ENCODE peak calls at places on chromosome 9, in five cellular contexts. S, L, Y, D and K are unnamed samples.

GRCh38 chr9:69980041-69980440 is 63.6 kb upstream of the MAMDC2 start:
- DNase-seq in Y (no peak), L (no peak), D (peak), S (no peak), K (no peak)

GRCh38 chr9:70081120-70081495 is 37.5 kb downstream of the MAMDC2 start:
- DNase-seq in S (peak), D (peak), Y (no peak), L (no peak), K (no peak)

GRCh38 chr9:125133403-125134316 is 9.7 kb downstream of the SCAI start:
- DNase-seq in D (no peak), S (no peak), L (no peak), Y (no peak), K (no peak)

GRCh38 chr9:136239963-136240330 is 5.7 kb downstream of the QSOX2 start:
- DNase-seq in L (no peak), D (no peak), Y (no peak), S (no peak), K (no peak)

GRCh38 chr9:82922686-82923085 is 140.3 kb downstream of the RASEF start:
- DNase-seq in Y (no peak), L (no peak), S (no peak), D (peak), K (no peak)

GRCh38 chr9:94668424-94668916 is 29.2 kb upstream of the FBP1 start:
- DNase-seq in S (no peak), D (no peak), Y (no peak), L (no peak), K (no peak)

GRCh38 chr9:69028754-69029153 is 6.8 kb upstream of the FXN start:
- DNase-seq in S (no peak), L (no peak), D (no peak), Y (no peak), K (no peak)

GRCh38 chr9:123093141-123093540 is 59.7 kb downstream of the GPR21 start:
- DNase-seq in D (no peak), L (no peak), S (no peak), Y (no peak), K (no peak)

GRCh38 chr9:85483214-85483613 is 258.5 kb downstream of the AGTPBP1 start:
- DNase-seq in L (no peak), Y (no peak), S (no peak), D (peak), K (no peak)

GRCh38 chr9:97362777-97363545 is 48.9 kb upstream of the TDRD7 start:
- DNase-seq in D (no peak), S (no peak), L (no peak), Y (no peak), K (no peak)

GRCh38 chr9:112731971-112732370 is 14.1 kb upstream of the INIP start:
- DNase-seq in L (no peak), S (no peak), Y (no peak), D (no peak), K (no peak)

GRCh38 chr9:106862115-106862945 is 636 bp upstream of the ZNF462 start:
- DNase-seq in S (peak), D (peak), Y (peak), L (no peak), K (no peak)

GRCh38 chr9:89357331-89358197 is 39.3 kb downstream of the SECISBP2 start:
- DNase-seq in Y (no peak), D (no peak), S (no peak), L (no peak), K (no peak)

GRCh38 chr9:107665057-107665456 is 175.5 kb upstream of the KLF4 start:
- DNase-seq in S (no peak), L (no peak), D (no peak), Y (no peak), K (no peak)

GRCh38 chr9:92669527-92669889 is 423 bp downstream of the IPPK start:
- DNase-seq in L (no peak), S (no peak), D (peak), Y (peak), K (no peak)

GRCh38 chr9:109134167-109134578 is 14.4 kb upstream of the TMEM245 start:
- DNase-seq in L (no peak), Y (no peak), D (no peak), S (no peak), K (no peak)

GRCh38 chr9:21970001-21970799 is 24.0 kb downstream of the CDKN2A start:
- DNase-seq in S (no peak), D (no peak), Y (no peak), L (no peak), K (no peak)

GRCh38 chr9:98563212-98563907 is 145.4 kb downstream of the GABBR2 start:
- DNase-seq in S (no peak), L (no peak), Y (no peak), D (no peak), K (no peak)

GRCh38 chr9:115633099-115633498 is 515.1 kb upstream of the TNC start:
- DNase-seq in Y (no peak), L (no peak), S (peak), D (peak), K (peak)

GRCh38 chr9:107742531-107743309 is 253.2 kb upstream of the KLF4 start:
- DNase-seq in D (no peak), Y (no peak), S (no peak), L (no peak), K (no peak)

GRCh38 chr9:114285166-114285867 is 37.6 kb upstream of the ORM1 start:
- DNase-seq in Y (peak), D (peak), L (peak), S (peak), K (peak)

GRCh38 chr9:20884985-20885593 is 146.4 kb downstream of the HACD4 start:
- DNase-seq in D (peak), L (peak), S (peak), Y (peak), K (peak)

GRCh38 chr9:120383999-120384924 is 195.7 kb downstream of the CDK5RAP2 start:
- DNase-seq in Y (no peak), S (no peak), L (no peak), D (peak), K (peak)

GRCh38 chr9:127943746-127944145 is 6.1 kb upstream of the DPM2 start:
- DNase-seq in L (peak), D (peak), S (peak), Y (peak), K (no peak)

GRCh38 chr9:107907261-107907660 is 417.7 kb upstream of the KLF4 start:
- DNase-seq in L (no peak), Y (no peak), S (no peak), D (no peak), K (no peak)

GRCh38 chr9:14031015-14031414 is 282.9 kb downstream of the NFIB start:
- DNase-seq in Y (peak), S (no peak), D (peak), L (no peak), K (no peak)

GRCh38 chr9:83955985-83956287 is 24.1 kb downstream of the HNRNPK start:
- DNase-seq in S (no peak), L (peak), Y (no peak), D (no peak), K (no peak)

GRCh38 chr9:88052446-88052845 is 78.1 kb upstream of the CDK20 start:
- DNase-seq in L (no peak), Y (no peak), S (no peak), D (peak), K (no peak)

GRCh38 chr9:121463026-121463827 is 36.4 kb downstream of the GGTA1 start:
- DNase-seq in S (no peak), Y (peak), L (no peak), D (peak), K (no peak)

GRCh38 chr9:132309056-132309455 is 45.7 kb downstream of the SETX start:
- DNase-seq in S (no peak), L (no peak), D (no peak), Y (no peak), K (no peak)

GRCh38 chr9:132312426-132312825 is 42.4 kb downstream of the SETX start:
- DNase-seq in D (no peak), S (no peak), Y (no peak), L (no peak), K (no peak)

GRCh38 chr9:132311978-132312377 is 42.8 kb downstream of the SETX start:
- DNase-seq in L (no peak), Y (no peak), D (peak), S (no peak), K (no peak)

DNA sequence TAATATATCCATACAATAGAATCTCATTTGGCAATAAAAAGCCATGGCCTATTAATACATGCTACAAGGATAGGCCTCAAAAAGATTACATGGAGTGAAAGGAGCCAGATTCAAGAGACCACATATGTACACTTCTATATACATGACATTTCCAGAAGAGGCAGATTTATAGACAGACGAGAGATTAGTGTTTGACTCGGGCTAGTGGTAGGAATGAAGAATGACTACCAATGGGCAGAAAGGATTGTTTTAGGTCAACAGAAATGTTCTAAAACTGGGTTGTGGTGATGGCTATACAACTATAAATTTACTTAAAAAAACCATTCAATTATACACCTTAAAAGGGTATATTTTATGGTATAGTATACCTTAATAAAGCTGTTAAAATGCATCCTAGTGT is 41.9 kb downstream of the SETX start:
- DNase-seq in Y (no peak), D (peak), L (no peak), S (no peak), K (no peak)
- TF ChIP-seq CTCF in Y (no peak), D (peak), L (no peak), S (peak), K (peak)

GRCh38 chr9:130167927-130168326 is 4.3 kb upstream of the NCS1 start:
- DNase-seq in D (no peak), S (no peak), Y (no peak), L (no peak), K (no peak)
- TF ChIP-seq CTCF in D (peak), S (peak), Y (no peak), L (no peak), K (no peak)

GRCh38 chr9:95857896-95858295 is 17.6 kb upstream of the ERCC6L2 start:
- DNase-seq in L (no peak), Y (no peak), S (no peak), D (no peak), K (no peak)

GRCh38 chr9:95852059-95853032 is 23.1 kb upstream of the ERCC6L2 start:
- DNase-seq in S (peak), D (no peak), Y (no peak), L (no peak), K (no peak)

GRCh38 chr9:95854386-95855015 is 21.0 kb upstream of the ERCC6L2 start:
- DNase-seq in S (peak), Y (no peak), L (no peak), D (peak), K (no peak)

GRCh38 chr9:95862343-95862742 is 13.1 kb upstream of the ERCC6L2 start:
- DNase-seq in Y (no peak), L (no peak), S (no peak), D (no peak), K (no peak)

GRCh38 chr9:95857122-95857521 is 18.4 kb upstream of the ERCC6L2 start:
- DNase-seq in Y (no peak), S (peak), L (no peak), D (peak), K (no peak)
- TF ChIP-seq CTCF in Y (no peak), S (no peak), L (no peak), D (no peak), K (no peak)

DNA sequence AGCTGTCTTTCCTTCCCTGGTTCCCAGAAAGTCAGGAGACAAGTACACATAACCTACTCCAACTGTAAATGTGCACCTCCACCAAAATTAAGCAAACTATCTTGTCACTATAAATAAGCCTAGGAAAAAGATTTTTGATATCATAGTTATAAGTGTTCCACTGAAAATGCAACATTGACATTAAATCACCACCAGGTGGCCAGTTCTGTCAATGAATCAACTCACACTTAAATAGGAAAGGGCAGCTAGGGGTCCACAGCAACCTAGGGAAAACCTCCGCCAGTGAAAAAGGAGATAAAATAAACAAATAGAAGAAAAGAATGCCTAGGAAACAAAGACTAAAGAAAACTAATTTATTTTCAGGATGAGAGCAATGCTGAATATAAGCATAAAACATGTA is 243.0 kb upstream of the PTPRD start:
- DNase-seq in L (no peak), S (no peak), D (peak), Y (no peak), K (no peak)
- TF ChIP-seq CTCF in L (no peak), S (peak), D (peak), Y (peak), K (no peak)

GRCh38 chr9:77647659-77648457 is at the start of gene GNA14:
- DNase-seq in D (peak), L (no peak), S (no peak), Y (peak), K (no peak)

GRCh38 chr9:77651203-77651602 is 3.1 kb upstream of the GNA14 start:
- DNase-seq in D (no peak), S (no peak), Y (no peak), L (no peak), K (no peak)

GRCh38 chr9:77649109-77649812 is 1.1 kb upstream of the GNA14 start:
- DNase-seq in L (no peak), S (peak), Y (no peak), D (peak), K (no peak)

GRCh38 chr9:77647267-77647658 is 859 bp downstream of the GNA14 start:
- DNase-seq in Y (no peak), S (no peak), D (no peak), L (no peak), K (no peak)

DNA sequence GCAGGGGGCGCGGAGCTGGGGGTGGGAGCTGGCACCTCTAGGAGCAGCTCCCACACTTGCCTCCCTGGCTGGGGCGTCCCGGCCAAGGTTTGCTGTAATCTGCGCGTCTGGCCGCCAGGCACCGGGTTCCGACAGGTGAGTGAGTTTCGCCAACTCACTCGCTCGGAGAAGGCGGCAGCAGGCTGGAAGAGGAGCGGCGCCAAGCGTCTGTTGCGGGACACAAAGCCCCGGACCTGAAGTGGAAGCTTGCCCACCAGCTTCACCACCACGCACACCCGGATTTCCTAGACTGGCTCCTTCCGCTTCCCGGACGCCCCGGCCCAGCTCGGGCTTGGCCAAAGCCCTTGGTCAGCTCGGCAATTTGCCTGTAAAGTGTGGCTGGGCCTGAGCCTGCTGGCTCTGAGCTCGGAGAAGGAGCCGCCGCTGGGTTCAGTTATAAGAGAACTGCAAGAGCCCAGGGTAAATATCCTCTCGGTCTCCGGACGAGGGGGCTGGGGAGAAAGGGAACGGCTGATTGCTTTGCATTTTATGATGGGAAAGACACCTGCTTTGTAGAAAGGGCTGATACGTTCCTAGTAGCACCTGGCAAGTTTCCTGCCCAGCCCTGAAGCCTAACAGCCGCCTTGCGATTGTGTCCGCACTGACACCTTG is 461 bp upstream of the GNA14 start:
- DNase-seq in D (peak), S (no peak), Y (peak), L (no peak), K (no peak)
- TF ChIP-seq CTCF in D (no peak), S (no peak), Y (no peak), L (no peak), K (no peak)

DNA sequence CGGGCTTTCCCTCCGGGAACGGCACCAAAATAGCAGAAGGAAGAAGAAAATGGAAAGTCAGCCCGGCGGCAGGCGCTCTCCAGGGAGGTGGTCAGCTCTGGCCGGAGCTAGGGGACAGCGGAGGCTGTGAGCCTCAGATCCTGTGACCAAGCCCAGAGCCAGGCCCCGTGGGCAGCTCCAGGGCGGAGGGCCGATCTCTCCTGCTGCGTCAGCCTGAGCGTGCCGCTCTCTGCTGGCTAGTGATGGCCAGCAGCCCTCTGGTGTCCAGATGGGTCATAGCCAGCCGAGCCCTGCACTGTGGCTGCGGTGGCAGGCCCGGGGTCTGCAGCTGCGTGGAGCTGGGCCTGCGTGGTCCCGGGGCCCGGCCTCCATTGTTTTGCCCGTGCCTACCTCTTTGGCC is 16.9 kb upstream of the NRARP start:
- DNase-seq in Y (peak), D (no peak), L (no peak), S (no peak), K (peak)
- TF ChIP-seq CTCF in Y (no peak), D (peak), L (peak), S (no peak), K (peak)